ENCODE peak calls at places on chromosomes 7 and 10, in six cellular contexts. V is neuronal stem cell, Q is mesenchymal stem cell, R is IMR-90, F is H9, J is H1. B is an unnamed sample.

GRCh38 chr10:4279649-4280048 is 494.6 kb upstream of the KLF6 start:
- DNase-seq in V (no peak), Q (peak; percentile 38), R (peak; percentile 46), F (no peak), J (no peak), B (no peak)

GRCh38 chr10:132650611-132651250 is 113.1 kb downstream of the INPP5A start:
- DNase-seq in V (no peak), Q (no peak), R (no peak), F (no peak), J (no peak), B (no peak)

GRCh38 chr10:30432631-30433285 is 1.2 kb upstream of the MAP3K8 start:
- DNase-seq in V (no peak), Q (no peak), R (no peak), F (peak; percentile 35), J (no peak), B (peak; percentile 58)

GRCh38 chr7:158078161-158078910 is 509.3 kb downstream of the PTPRN2 start:
- DNase-seq in V (no peak), Q (no peak), R (no peak), F (no peak), J (no peak), B (no peak)

GRCh38 chr10:71025535-71025934 is 137.2 kb upstream of the PCBD1 start:
- DNase-seq in V (no peak), Q (no peak), R (no peak), F (peak; percentile 65), J (no peak), B (no peak)

GRCh38 chr7:129785457-129786178 is 167.1 kb downstream of the UBE2H start:
- DNase-seq in V (peak; percentile 31), Q (no peak), R (no peak), F (no peak), J (no peak), B (no peak)

GRCh38 chr10:125916977-125917376 is 20.6 kb downstream of the FANK1 start:
- DNase-seq in V (no peak), Q (no peak), R (no peak), F (no peak), J (no peak), B (peak; percentile 66)

GRCh38 chr7:26135551-26135950 is 16.4 kb upstream of the NFE2L3 start:
- DNase-seq in V (no peak), Q (no peak), R (no peak), F (no peak), J (no peak), B (peak; percentile 98)

GRCh38 chr7:138002828-138003189 is 923 bp upstream of the CREB3L2 start:
- DNase-seq in V (no peak), Q (no peak), R (no peak), F (no peak), J (no peak), B (no peak)

GRCh38 chr10:80272793-80273522 is 16.5 kb downstream of the MAT1A start:
- DNase-seq in V (no peak), Q (peak; percentile 7), R (no peak), F (no peak), J (no peak), B (no peak)
- H2BK120ac ChIP-seq in V (no peak overlapping the region), Q (no peak overlapping the region), R (no peak overlapping the region), F (no peak overlapping the region), J (no peak overlapping the region), B (no peak overlapping the region)

DNA sequence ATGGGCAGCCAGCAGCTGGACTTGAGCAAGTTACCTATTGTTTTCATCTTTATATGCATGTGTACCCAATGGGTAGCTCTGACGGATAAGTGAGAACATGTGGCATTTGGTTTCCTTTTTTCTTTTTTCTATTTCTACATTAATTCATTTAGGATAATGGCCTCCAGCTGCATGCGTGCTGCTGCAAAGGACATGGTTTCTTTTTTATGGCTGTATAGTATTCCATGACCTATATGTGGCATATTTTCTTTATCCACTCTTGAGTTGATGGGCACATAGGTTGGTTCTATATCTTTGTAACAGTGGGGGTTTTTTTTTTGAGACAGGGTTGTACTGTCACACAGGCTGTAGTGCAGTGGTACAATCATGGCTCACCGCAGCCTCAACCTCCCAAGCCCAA is 37.4 kb downstream of the ASZ1 start:
- DNase-seq in V (no peak), Q (no peak), R (no peak), F (no peak), J (no peak), B (no peak)
- H4K91ac ChIP-seq in V (no peak overlapping the region), Q (no peak overlapping the region), R (no peak overlapping the region), F (no peak overlapping the region), J (no peak overlapping the region), B (peak overlapping the region; percentile 20)

GRCh38 chr10:34549953-34550352 is 265.1 kb downstream of the PARD3 start:
- DNase-seq in V (no peak), Q (no peak), R (no peak), F (no peak), J (no peak), B (no peak)

GRCh38 chr10:34553753-34554152 is 261.3 kb downstream of the PARD3 start:
- DNase-seq in V (no peak), Q (no peak), R (no peak), F (no peak), J (no peak), B (no peak)

GRCh38 chr10:34549001-34549400 is 266.1 kb downstream of the PARD3 start:
- DNase-seq in V (no peak), Q (no peak), R (no peak), F (no peak), J (no peak), B (no peak)

GRCh38 chr10:34548466-34548865 is 266.6 kb downstream of the PARD3 start:
- DNase-seq in V (no peak), Q (no peak), R (no peak), F (no peak), J (no peak), B (no peak)

GRCh38 chr10:34551295-34551694 is 263.8 kb downstream of the PARD3 start:
- DNase-seq in V (no peak), Q (no peak), R (no peak), F (no peak), J (no peak), B (no peak)
- H3K4me1 ChIP-seq in V (no peaks in the 10 kb centered on the region), Q (peaks cover 10% of the 10 kb centered on the region), R (peaks cover 5% of the 10 kb centered on the region), F (no peaks in the 10 kb centered on the region), J (peaks cover 3% of the 10 kb centered on the region), B (no peaks in the 10 kb centered on the region)

GRCh38 chr10:3172081-3172445 is 519 bp downstream of the PITRM1 start:
- DNase-seq in V (no peak), Q (peak; percentile 72), R (peak; percentile 78), F (no peak), J (no peak), B (peak; percentile 59)
- H2BK120ac ChIP-seq in V (no peak overlapping the region), Q (no peak overlapping the region), R (peak overlapping the region; percentile 29), F (no peak overlapping the region), J (no peak overlapping the region), B (no peak overlapping the region)

DNA sequence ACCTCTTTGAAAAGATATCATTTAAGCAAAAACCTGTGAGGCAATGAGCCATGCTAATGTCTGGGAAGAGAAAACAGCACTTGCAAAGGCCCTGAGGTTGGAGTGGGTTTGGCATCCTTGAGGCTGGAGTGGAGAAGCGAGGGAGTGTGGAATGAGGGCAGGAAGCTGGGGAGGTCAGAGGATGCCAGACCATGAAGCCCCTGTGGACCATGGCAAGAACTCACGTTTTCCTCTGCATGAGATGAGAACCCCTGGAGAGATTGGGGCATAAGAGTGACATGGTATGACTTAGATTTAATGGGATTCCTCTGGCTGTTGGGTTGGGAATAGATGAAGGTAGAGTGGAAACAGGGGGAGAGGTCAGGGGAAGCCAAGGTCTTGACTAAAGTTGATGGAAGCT is 49.4 kb downstream of the GPR26 start:
- DNase-seq in V (no peak), Q (no peak), R (no peak), F (no peak), J (no peak), B (no peak)
- H4K91ac ChIP-seq in V (no peak overlapping the region), Q (no peak overlapping the region), R (no peak overlapping the region), F (no peak overlapping the region), J (no peak overlapping the region), B (no peak overlapping the region)

GRCh38 chr7:76292206-76292573 is 10.3 kb upstream of the HSPB1 start:
- DNase-seq in V (no peak), Q (peak; percentile 71), R (no peak), F (no peak), J (no peak), B (peak; percentile 63)
- H3K4me1 ChIP-seq in V (peaks cover 11% of the 10 kb centered on the region), Q (peaks cover 39% of the 10 kb centered on the region), R (peaks cover 27% of the 10 kb centered on the region), F (peaks cover 4% of the 10 kb centered on the region), J (no peaks in the 10 kb centered on the region), B (peaks cover 34% of the 10 kb centered on the region)

GRCh38 chr10:21495686-21496284 is 29.7 kb downstream of the SKIDA1 start:
- DNase-seq in V (peak; percentile 94), Q (peak; percentile 86), R (peak; percentile 77), F (peak; percentile 92), J (peak; percentile 99), B (peak; percentile 93)

GRCh38 chr10:21498416-21498815 is 27.1 kb downstream of the SKIDA1 start:
- DNase-seq in V (no peak), Q (no peak), R (no peak), F (no peak), J (no peak), B (no peak)

GRCh38 chr10:21496285-21497176 is 29.0 kb downstream of the SKIDA1 start:
- DNase-seq in V (no peak), Q (peak; percentile 73), R (peak; percentile 25), F (peak; percentile 62), J (peak; percentile 83), B (no peak)

GRCh38 chr10:21498977-21499376 is 26.5 kb downstream of the SKIDA1 start:
- DNase-seq in V (no peak), Q (no peak), R (no peak), F (no peak), J (no peak), B (no peak)

DNA sequence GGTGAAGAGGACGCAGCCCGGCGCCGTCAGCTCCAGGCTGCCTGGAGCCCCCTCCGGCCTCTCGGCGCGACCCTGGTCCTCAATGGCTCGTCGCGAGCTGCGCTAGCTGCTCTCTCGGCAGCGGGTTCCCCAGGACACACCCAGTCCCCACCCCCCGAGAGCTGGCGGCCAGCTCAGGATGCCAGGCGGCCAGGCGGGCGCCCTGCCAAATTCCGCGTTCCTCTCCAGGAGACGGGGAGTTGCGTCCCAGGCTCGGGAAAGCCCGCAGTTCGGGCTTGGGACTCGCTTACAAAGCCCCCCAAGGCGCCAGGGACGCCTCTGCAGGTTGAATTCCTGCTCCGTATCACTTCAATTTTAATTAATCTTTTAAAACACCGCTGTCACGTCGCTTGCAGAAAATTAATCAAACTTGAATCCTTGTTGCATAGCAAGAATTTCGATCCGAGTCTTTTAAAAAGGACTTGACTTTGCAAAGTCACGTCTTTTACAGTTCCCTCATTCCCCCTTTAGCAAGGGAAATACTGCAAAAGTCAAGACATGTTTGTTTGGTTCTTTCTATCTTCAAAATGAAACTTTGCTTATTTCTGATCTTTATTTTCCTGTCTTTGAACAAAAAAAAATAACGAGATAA is 28.2 kb downstream of the SKIDA1 start:
- DNase-seq in V (no peak), Q (peak; percentile 84), R (peak; percentile 62), F (peak; percentile 85), J (no peak), B (peak; percentile 75)
- H2BK120ac ChIP-seq in V (peak overlapping the region; percentile 100), Q (peak overlapping the region; percentile 69), R (no peak overlapping the region), F (no peak overlapping the region), J (no peak overlapping the region), B (peak overlapping the region; percentile 97)

GRCh38 chr7:22361320-22361719 is 4.4 kb upstream of the RAPGEF5 start:
- DNase-seq in V (no peak), Q (no peak), R (no peak), F (no peak), J (no peak), B (no peak)

GRCh38 chr7:22364023-22364422 is 7.1 kb upstream of the RAPGEF5 start:
- DNase-seq in V (no peak), Q (no peak), R (no peak), F (no peak), J (no peak), B (no peak)

GRCh38 chr7:22359156-22359697 is 2.3 kb upstream of the RAPGEF5 start:
- DNase-seq in V (no peak), Q (no peak), R (no peak), F (no peak), J (no peak), B (no peak)

GRCh38 chr7:22364910-22365309 is 8.0 kb upstream of the RAPGEF5 start:
- DNase-seq in V (no peak), Q (no peak), R (no peak), F (no peak), J (no peak), B (no peak)

GRCh38 chr7:22361795-22362194 is 4.8 kb upstream of the RAPGEF5 start:
- DNase-seq in V (no peak), Q (no peak), R (peak; percentile 2), F (no peak), J (no peak), B (no peak)
- H4K91ac ChIP-seq in V (no peak overlapping the region), Q (no peak overlapping the region), R (no peak overlapping the region), F (no peak overlapping the region), J (no peak overlapping the region), B (no peak overlapping the region)